ENCODE peak calls at places on chromosomes 4 and X, in five cellular contexts. D is mucosa of descending colon; J is A549; Q is uterus; W is CD8-positive, alpha-beta T cell. F is an unnamed sample. For H3K4me1, the result is how much of the 10 kb centered on the place peaks cover.

GRCh38 chr4:127870688-127871087 is 10.0 kb upstream of the PLK4 start:
- DNase-seq in D (no peak), J (peak), Q (no peak), W (no peak), F (no peak)

GRCh38 chrX:133947022-133947421 is 38.4 kb downstream of the GPC3 start:
- DNase-seq in D (no peak), J (no peak), Q (no peak), W (no peak), F (no peak)

GRCh38 chrX:79259073-79259689 is 108.0 kb downstream of the ITM2A start:
- DNase-seq in D (no peak), J (no peak), Q (no peak), W (peak), F (peak)

GRCh38 chr4:105709081-105709450 is 482 bp downstream of the GSTCD start:
- DNase-seq in D (no peak), J (no peak), Q (no peak), W (no peak), F (peak)

GRCh38 chrX:1502241-1502640 is 34.7 kb downstream of the P2RY8 start:
- DNase-seq in D (no peak), J (no peak), Q (no peak), W (peak), F (no peak)

GRCh38 chr4:181662383-181662782 is 580.8 kb upstream of the TENM3 start:
- DNase-seq in D (no peak), J (no peak), Q (no peak), W (no peak), F (no peak)

GRCh38 chr4:165085946-165086345 is 26.7 kb downstream of the TMEM192 start:
- DNase-seq in D (no peak), J (no peak), Q (no peak), W (no peak), F (no peak)

GRCh38 chrX:11105080-11105479 is 6.1 kb upstream of the HCCS start:
- DNase-seq in D (no peak), J (peak), Q (no peak), W (no peak), F (no peak)

GRCh38 chr4:95572304-95572991 is 23.7 kb upstream of the UNC5C start:
- DNase-seq in D (peak), J (no peak), Q (no peak), W (no peak), F (no peak)

GRCh38 chrX:137574102-137574783 is 8.3 kb downstream of the ZIC3 start:
- DNase-seq in D (no peak), J (no peak), Q (no peak), W (no peak), F (no peak)

GRCh38 chrX:137573356-137574101 is 7.6 kb downstream of the ZIC3 start:
- DNase-seq in D (no peak), J (no peak), Q (no peak), W (no peak), F (no peak)

GRCh38 chrX:137574784-137575298 is 8.9 kb downstream of the ZIC3 start:
- DNase-seq in D (no peak), J (no peak), Q (no peak), W (no peak), F (no peak)

GRCh38 chrX:137575596-137576255 is 9.8 kb downstream of the ZIC3 start:
- DNase-seq in D (no peak), J (no peak), Q (no peak), W (no peak), F (no peak)
- H3K4me1 ChIP-seq in D (under half), J (under half), Q (under half), W (under half), F (under half)

GRCh38 chr4:184039963-184040383 is 134.9 kb downstream of the STOX2 start:
- DNase-seq in D (no peak), J (no peak), Q (no peak), W (no peak), F (no peak)

GRCh38 chr4:184046148-184046547 is 141.0 kb downstream of the STOX2 start:
- DNase-seq in D (no peak), J (no peak), Q (no peak), W (no peak), F (no peak)

GRCh38 chr4:184041156-184041555 is 136.0 kb downstream of the STOX2 start:
- DNase-seq in D (no peak), J (no peak), Q (no peak), W (no peak), F (no peak)
- H3K4me3 ChIP-seq in D (no peak), J (no peak), Q (no peak), W (no peak), F (no peak)

GRCh38 chr4:40963912-40964478 is 214.2 kb downstream of the NSUN7 start:
- DNase-seq in D (no peak), J (no peak), Q (no peak), W (no peak), F (no peak)
- H3K4me1 ChIP-seq in D (under half), J (under half), Q (under half), W (under half), F (under half)

DNA sequence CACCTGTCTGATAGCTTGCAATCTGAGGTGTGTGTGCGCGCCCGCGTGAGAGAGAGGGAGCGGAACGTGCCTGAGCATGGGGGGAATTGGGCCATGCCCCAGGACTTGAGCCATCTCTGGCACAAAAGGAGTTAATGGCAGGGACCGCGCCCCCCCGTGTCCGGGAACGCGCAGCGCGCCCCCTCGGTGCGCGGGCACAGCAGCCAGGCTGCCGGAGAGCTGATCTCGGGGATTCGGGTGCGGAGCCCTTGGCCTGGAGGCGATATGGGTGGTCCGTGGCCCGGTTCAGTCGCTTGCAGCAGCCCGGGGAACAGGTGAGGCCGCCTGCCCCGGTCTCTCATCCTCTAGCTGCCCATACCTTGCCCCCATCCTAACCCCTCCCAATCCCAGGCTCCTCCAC is at the start of gene NLGN3:
- DNase-seq in D (peak), J (no peak), Q (no peak), W (no peak), F (no peak)
- H3K4me3 ChIP-seq in D (no peak), J (no peak), Q (peak), W (no peak), F (no peak)

DNA sequence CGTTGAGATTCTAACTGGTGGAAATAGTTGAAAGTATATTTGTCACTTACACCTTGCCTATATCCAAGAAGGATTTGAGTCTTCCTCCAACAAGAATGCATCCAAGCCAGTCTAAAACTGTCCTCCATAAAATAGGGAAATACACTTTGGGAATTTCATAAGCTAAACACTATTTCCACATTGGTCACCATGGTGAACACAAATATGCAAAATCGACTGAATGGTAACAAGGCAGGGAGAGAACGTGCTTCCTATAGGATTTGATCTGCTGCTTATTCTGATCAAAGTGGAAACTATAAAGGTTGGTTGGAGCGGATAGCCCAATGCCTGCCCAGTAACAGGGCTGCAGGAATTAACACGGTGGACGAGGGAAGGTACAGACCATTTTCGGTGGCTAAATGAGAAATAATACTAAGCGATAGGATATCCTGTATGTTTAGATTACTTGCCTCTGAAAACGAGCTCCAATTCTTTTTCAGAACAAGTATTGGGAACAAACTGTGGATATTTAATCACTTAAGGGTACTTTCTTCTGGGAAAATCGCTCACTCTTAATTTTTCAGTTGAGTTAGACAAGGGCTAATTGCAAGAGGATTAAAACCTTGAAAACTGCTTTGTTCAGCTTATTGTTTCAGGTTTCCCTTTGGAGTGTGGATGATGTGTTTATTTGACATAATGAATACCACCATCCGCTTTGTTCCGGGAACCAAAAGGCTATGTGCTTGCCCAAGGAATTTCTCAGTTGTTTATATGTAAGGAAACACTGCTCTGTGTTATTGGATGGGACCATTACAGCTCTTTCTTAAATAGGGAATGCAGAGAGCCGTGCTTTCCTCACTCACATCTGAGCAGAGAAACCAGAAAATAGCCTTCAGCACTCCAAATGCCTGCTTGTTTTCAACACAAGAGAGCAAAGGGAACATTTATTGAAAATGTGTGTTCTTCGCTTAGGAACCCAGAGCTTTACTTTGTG is 194.4 kb downstream of the CBR4 start:
- DNase-seq in D (no peak), J (no peak), Q (no peak), W (no peak), F (no peak)
- H3K4me1 ChIP-seq in D (under half), J (half or more), Q (under half), W (under half), F (under half)

GRCh38 chr4:115357767-115358166 is 244.3 kb upstream of the NDST4 start:
- DNase-seq in D (no peak), J (no peak), Q (no peak), W (no peak), F (no peak)

GRCh38 chr4:115356176-115356575 is 242.8 kb upstream of the NDST4 start:
- DNase-seq in D (no peak), J (no peak), Q (no peak), W (no peak), F (no peak)

GRCh38 chr4:115361781-115362180 is 248.4 kb upstream of the NDST4 start:
- DNase-seq in D (no peak), J (no peak), Q (no peak), W (no peak), F (no peak)

GRCh38 chr4:115365185-115365584 is 251.8 kb upstream of the NDST4 start:
- DNase-seq in D (no peak), J (no peak), Q (no peak), W (no peak), F (no peak)

DNA sequence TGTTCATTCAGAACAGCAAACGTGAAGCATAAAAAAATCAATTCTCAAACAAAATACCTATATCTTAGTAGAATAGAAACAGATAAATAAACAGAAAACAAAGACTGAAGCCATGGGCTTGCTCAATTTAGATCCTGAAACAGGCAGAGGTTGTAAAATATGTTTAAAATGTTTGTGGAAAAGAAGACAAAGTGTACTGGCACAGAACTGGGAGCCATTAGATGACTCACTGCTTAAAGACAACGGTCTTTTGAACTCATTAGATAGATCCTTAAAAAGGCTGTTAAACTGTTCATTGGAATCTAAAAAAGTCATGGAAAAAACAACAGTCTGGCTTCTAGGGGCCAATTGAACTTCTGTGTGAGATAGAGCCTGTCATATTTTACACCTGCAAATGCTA is 247.0 kb upstream of the NDST4 start:
- DNase-seq in D (no peak), J (no peak), Q (no peak), W (no peak), F (no peak)
- H3K4me3 ChIP-seq in D (no peak), J (no peak), Q (no peak), W (no peak), F (no peak)

GRCh38 chr4:2861631-2862436 is 18.2 kb downstream of the ADD1 start:
- DNase-seq in D (no peak), J (no peak), Q (no peak), W (no peak), F (no peak)
- H3K4me1 ChIP-seq in D (half or more), J (under half), Q (under half), W (half or more), F (half or more)